ENCODE peak calls at places on chromosomes 11 and 22, in ten cellular contexts. W is Caco-2; Z is B cell; U is CD8-positive, alpha-beta T cell; P is AG04449; Y is fibroblast of lung; E is OCI-LY7; V is lower lobe of right lung; L is astrocyte; Q is GM12865. C is an unnamed sample.

GRCh38 chr11:15969701-15970329 is 386.5 kb downstream of the SOX6 start:
- DNase-seq in L (peak; percentile 81), E (no peak), Y (peak; percentile 95), P (peak; percentile 53), Q (peak; percentile 78), V (no peak), Z (no peak), U (no peak), W (no peak), C (no peak)

GRCh38 chr11:125272092-125272491 is 107.5 kb downstream of the PKNOX2 start:
- DNase-seq in Q (no peak), E (no peak), W (no peak), L (peak; percentile 66), P (no peak), U (no peak), V (no peak), Y (no peak), Z (no peak), C (no peak)

GRCh38 chr22:18057568-18058209 is 20.1 kb upstream of the PEX26 start:
- DNase-seq in Q (peak; percentile 69), L (peak; percentile 100), P (peak; percentile 96), V (no peak), Y (peak; percentile 100), W (no peak), U (no peak), Z (peak; percentile 89), E (peak; percentile 75), C (no peak)

GRCh38 chr11:122709042-122709760 is 53.7 kb downstream of the UBASH3B start:
- DNase-seq in W (no peak), Z (no peak), U (no peak), Q (no peak), L (peak; percentile 86), V (no peak), E (no peak), Y (peak; percentile 77), P (peak; percentile 51), C (no peak)

GRCh38 chr11:122765487-122766131 is 72.7 kb upstream of the CRTAM start:
- DNase-seq in Z (no peak), Q (no peak), U (no peak), P (no peak), V (no peak), E (no peak), L (no peak), W (no peak), Y (no peak), C (no peak)

GRCh38 chr11:69705901-69706787 is 2.3 kb upstream of the FGF19 start:
- DNase-seq in Y (no peak), W (peak; percentile 75), U (no peak), Z (no peak), V (no peak), Q (no peak), P (no peak), E (no peak), L (no peak), C (no peak)

GRCh38 chr11:119077839-119078238 is 6.8 kb upstream of the HMBS start:
- DNase-seq in U (no peak), V (no peak), Y (no peak), P (no peak), L (no peak), E (no peak), Q (no peak), Z (no peak), W (no peak), C (no peak)

GRCh38 chr11:67391304-67392181 is at the start of gene RAD9A:
- DNase-seq in P (no peak), V (peak; percentile 97), U (peak; percentile 93), E (peak; percentile 98), W (peak; percentile 98), Z (peak; percentile 97), Y (peak; percentile 92), L (peak; percentile 75), Q (peak; percentile 97), C (peak; percentile 96)

GRCh38 chr11:126345759-126346585 is 9.5 kb upstream of the ST3GAL4 start:
- DNase-seq in Y (peak; percentile 63), P (no peak), U (no peak), V (no peak), E (no peak), L (peak; percentile 79), Q (no peak), Z (no peak), W (no peak), C (no peak)

GRCh38 chr11:63032451-63032850 is 16.8 kb upstream of the SLC22A8 start:
- DNase-seq in V (no peak), U (no peak), W (no peak), E (no peak), Q (no peak), L (no peak), P (no peak), Z (no peak), Y (no peak), C (no peak)

GRCh38 chr11:65555693-65556231 is 2.4 kb downstream of the LTBP3 start:
- DNase-seq in Y (peak; percentile 82), E (no peak), Z (no peak), L (peak; percentile 83), V (no peak), Q (no peak), W (peak; percentile 77), U (no peak), P (no peak), C (no peak)

GRCh38 chr22:44203203-44203602 is 22.5 kb downstream of the PARVG start:
- DNase-seq in Y (no peak), Q (no peak), P (no peak), E (no peak), V (no peak), U (no peak), L (no peak), W (no peak), Z (no peak), C (no peak)

GRCh38 chr11:104549019-104549418 is 349.2 kb downstream of the CASP12 start:
- DNase-seq in E (no peak), Q (no peak), V (no peak), W (no peak), U (no peak), Z (no peak), L (no peak), P (no peak), Y (no peak), C (no peak)

GRCh38 chr11:104546486-104546885 is 351.8 kb downstream of the CASP12 start:
- DNase-seq in E (no peak), V (no peak), Y (no peak), U (no peak), W (no peak), Z (no peak), Q (no peak), P (no peak), L (no peak), C (no peak)

DNA sequence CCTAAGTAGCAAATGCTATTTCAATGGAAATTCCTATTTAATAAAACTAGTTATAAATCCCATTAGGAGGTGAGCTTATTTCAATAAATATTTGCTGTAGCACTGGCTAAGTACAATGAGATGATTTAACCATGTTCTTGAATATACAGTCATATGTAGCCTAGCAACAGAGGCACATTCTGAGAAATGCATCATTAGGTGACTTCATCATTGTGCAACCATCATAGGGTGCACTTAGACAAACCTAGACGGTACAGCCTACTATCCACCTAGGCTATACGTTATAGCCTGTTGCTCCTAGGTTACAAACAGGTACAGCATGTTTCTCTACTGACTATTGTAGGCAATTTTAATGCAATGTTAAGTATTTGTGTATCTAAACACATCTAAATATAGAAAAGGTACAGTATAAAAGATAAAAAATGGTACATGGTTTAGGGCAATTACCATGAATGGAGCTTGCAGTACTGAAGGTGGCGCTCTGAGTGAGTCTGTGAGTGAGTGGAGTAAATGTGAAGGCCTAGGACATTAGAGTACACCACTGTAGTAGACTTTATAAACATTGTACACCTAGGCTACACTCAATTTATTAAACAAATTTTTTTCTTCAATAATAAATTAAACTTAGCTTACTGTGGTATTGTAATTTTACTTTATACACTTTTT is 350.1 kb downstream of the CASP12 start:
- DNase-seq in U (no peak), Z (no peak), W (no peak), P (no peak), E (no peak), L (peak; percentile 12), Q (peak; percentile 5), Y (peak; percentile 47), V (no peak), C (no peak)
- TF ChIP-seq CTCF in U (no peak), Z (no peak), W (peak; percentile 22), P (no peak), E (peak; percentile 40), L (no peak), Q (no peak), Y (no peak), V (no peak), C (no peak)

GRCh38 chr22:36852056-36852973 is 8.5 kb upstream of the NCF4 start:
- DNase-seq in L (no peak), Y (no peak), W (no peak), Z (no peak), P (no peak), U (no peak), Q (no peak), E (no peak), V (no peak), C (no peak)
- TF ChIP-seq CTCF in L (no peak), Y (no peak), W (no peak), Z (no peak), P (no peak), U (no peak), Q (no peak), E (no peak), V (no peak), C (no peak)

DNA sequence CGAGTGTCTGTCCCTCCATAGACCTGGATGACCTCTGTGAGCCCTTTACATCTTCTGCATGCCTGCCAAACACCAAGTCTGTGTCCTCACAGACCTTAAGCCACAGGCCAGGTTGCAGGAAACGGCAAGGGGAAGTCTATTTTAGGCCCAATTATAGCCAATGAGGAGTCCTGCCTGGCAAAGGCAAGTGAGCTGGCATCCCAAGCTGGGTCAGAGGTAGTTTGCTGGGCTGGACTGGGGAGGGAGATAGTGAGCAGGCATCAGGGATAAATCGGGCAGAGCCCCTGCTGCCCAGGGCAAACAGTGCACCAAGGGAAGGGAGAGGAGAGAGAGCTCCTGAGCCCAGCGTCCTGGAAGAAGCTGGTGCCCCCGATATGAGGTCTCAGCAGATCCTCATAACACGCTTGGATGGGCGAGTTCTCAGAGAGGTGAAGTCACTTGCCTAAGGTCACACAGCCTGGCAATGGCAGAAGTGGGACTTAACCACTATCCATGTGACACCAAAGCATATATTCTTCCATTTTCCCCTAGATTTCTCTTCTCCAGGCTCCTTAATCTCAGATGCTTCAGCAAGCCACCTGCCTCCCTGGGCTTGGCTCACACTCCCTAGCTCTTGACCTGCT is 3.7 kb upstream of the RELT start:
- DNase-seq in Z (peak; percentile 47), L (no peak), U (no peak), E (peak; percentile 61), P (no peak), Q (peak; percentile 37), V (no peak), Y (no peak), W (no peak), C (no peak)
- TF ChIP-seq CTCF in Z (no peak), L (no peak), U (no peak), E (peak; percentile 68), P (peak; percentile 25), Q (peak; percentile 20), V (no peak), Y (no peak), W (no peak), C (no peak)

DNA sequence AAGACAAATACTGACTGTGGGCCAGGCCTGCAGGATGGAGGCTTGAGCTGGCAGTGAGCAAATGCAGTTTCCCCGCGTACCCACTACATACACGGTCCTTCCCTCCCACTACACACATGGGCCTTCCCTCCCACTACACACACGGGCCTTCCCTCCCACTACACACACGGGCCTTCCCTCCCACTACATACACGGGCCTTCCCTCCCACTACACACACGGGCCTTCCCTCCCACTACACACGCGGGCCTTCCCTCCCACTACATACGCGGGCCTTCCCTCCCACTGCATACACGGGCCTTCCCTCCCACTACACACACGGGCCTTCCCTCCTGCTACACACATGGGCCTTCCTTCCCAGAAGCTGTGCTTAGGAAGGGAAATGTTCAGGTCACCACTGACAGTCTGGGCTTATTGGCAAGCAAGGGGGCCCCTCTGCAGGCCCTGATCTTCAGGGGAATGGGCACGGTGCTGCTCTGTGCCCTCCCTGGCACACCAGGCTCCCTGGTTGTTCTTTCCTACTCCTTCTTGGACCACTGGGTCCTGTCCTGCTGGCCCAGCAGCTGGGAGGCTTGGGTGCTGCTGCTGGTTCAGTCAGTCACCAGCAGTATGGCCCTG is 10.7 kb downstream of the DNAL4 start:
- DNase-seq in E (no peak), V (no peak), W (no peak), U (no peak), Z (no peak), P (no peak), L (no peak), Q (no peak), Y (no peak), C (no peak)
- TF ChIP-seq CTCF in E (no peak), V (no peak), W (no peak), U (no peak), Z (no peak), P (no peak), L (no peak), Q (no peak), Y (no peak), C (no peak)